ENCODE peak calls at places on chromosomes 16 and 17, in four cellular contexts. One of them, this sample, is unnamed.

GRCh38 chr16:4415538-4416199 is 727 bp downstream of the CORO7 start:
- DNase-seq in right atrium auricular region: no peak
- DNase-seq in AG04450: no peak
- DNase-seq in astrocyte of the spinal cord: no peak
- DNase-seq in this sample: no peak

GRCh38 chr16:35574454-35575431 is 2115.3 kb downstream of the TP53TG3F start:
- DNase-seq in AG04450: no peak
- DNase-seq in astrocyte of the spinal cord: no peak
- DNase-seq in right atrium auricular region: no peak
- DNase-seq in this sample: no peak

GRCh38 chr16:69073181-69073669 is 32.2 kb upstream of the HAS3 start:
- DNase-seq in right atrium auricular region: no peak
- DNase-seq in AG04450: no peak
- DNase-seq in astrocyte of the spinal cord: peak
- DNase-seq in this sample: no peak

GRCh38 chr17:9911089-9911488 is 6.0 kb upstream of the RCVRN start:
- DNase-seq in right atrium auricular region: no peak
- DNase-seq in AG04450: no peak
- DNase-seq in astrocyte of the spinal cord: no peak
- DNase-seq in this sample: no peak

GRCh38 chr16:12393208-12393607 is 410.5 kb downstream of the CPPED1 start:
- DNase-seq in right atrium auricular region: no peak
- DNase-seq in AG04450: no peak
- DNase-seq in astrocyte of the spinal cord: no peak
- DNase-seq in this sample: no peak

GRCh38 chr17:45019177-45019711 is 32.2 kb downstream of the DCAKD start:
- DNase-seq in AG04450: no peak
- DNase-seq in astrocyte of the spinal cord: no peak
- DNase-seq in right atrium auricular region: no peak
- DNase-seq in this sample: no peak

GRCh38 chr16:30747331-30747730 is 894 bp upstream of the PHKG2 start:
- DNase-seq in AG04450: no peak
- DNase-seq in astrocyte of the spinal cord: peak
- DNase-seq in right atrium auricular region: no peak
- DNase-seq in this sample: no peak

GRCh38 chr16:86626966-86627365 is 48.6 kb downstream of the FOXL1 start:
- DNase-seq in right atrium auricular region: no peak
- DNase-seq in astrocyte of the spinal cord: peak
- DNase-seq in AG04450: no peak
- DNase-seq in this sample: no peak

GRCh38 chr17:45731459-45731858 is 52.7 kb upstream of the CRHR1 start:
- DNase-seq in astrocyte of the spinal cord: no peak
- DNase-seq in right atrium auricular region: no peak
- DNase-seq in AG04450: no peak
- DNase-seq in this sample: no peak

GRCh38 chr16:12236491-12237030 is 260.0 kb downstream of the SNX29 start:
- DNase-seq in AG04450: no peak
- DNase-seq in astrocyte of the spinal cord: no peak
- DNase-seq in right atrium auricular region: no peak
- DNase-seq in this sample: no peak

GRCh38 chr16:76835319-76835718 is 355.7 kb upstream of the MON1B start:
- DNase-seq in AG04450: no peak
- DNase-seq in astrocyte of the spinal cord: no peak
- DNase-seq in right atrium auricular region: no peak
- DNase-seq in this sample: no peak

GRCh38 chr16:85536411-85537330 is 76.5 kb upstream of the GSE1 start:
- DNase-seq in AG04450: no peak
- DNase-seq in astrocyte of the spinal cord: no peak
- DNase-seq in right atrium auricular region: no peak
- DNase-seq in this sample: no peak

GRCh38 chr17:66040402-66040801 is 151.5 kb downstream of the CEP112 start:
- DNase-seq in right atrium auricular region: no peak
- DNase-seq in astrocyte of the spinal cord: no peak
- DNase-seq in AG04450: no peak
- DNase-seq in this sample: no peak

GRCh38 chr16:11114366-11115164 is 141.4 kb downstream of the SOCS1 start:
- DNase-seq in AG04450: no peak
- DNase-seq in astrocyte of the spinal cord: no peak
- DNase-seq in right atrium auricular region: no peak
- DNase-seq in this sample: no peak

GRCh38 chr16:27177031-27177774 is 26.1 kb upstream of the KDM8 start:
- DNase-seq in right atrium auricular region: no peak
- DNase-seq in AG04450: peak
- DNase-seq in astrocyte of the spinal cord: peak
- DNase-seq in this sample: no peak

GRCh38 chr16:68270353-68270752 is 6.0 kb downstream of the SLC7A6 start:
- DNase-seq in right atrium auricular region: no peak
- DNase-seq in AG04450: no peak
- DNase-seq in astrocyte of the spinal cord: no peak
- DNase-seq in this sample: no peak

GRCh38 chr17:2547176-2547575 is 35.5 kb upstream of the METTL16 start:
- DNase-seq in AG04450: no peak
- DNase-seq in right atrium auricular region: no peak
- DNase-seq in astrocyte of the spinal cord: no peak
- DNase-seq in this sample: no peak

GRCh38 chr17:81307636-81308035 is 12.5 kb upstream of the SLC38A10 start:
- DNase-seq in astrocyte of the spinal cord: no peak
- DNase-seq in right atrium auricular region: no peak
- DNase-seq in AG04450: no peak
- DNase-seq in this sample: no peak

GRCh38 chr16:30786115-30786935 is 680 bp downstream of the ZNF629 start:
- DNase-seq in right atrium auricular region: no peak
- DNase-seq in AG04450: no peak
- DNase-seq in astrocyte of the spinal cord: peak
- DNase-seq in this sample: no peak

GRCh38 chr17:77266891-77267341 is 126.1 kb downstream of the SEC14L1 start:
- DNase-seq in right atrium auricular region: no peak
- DNase-seq in AG04450: no peak
- DNase-seq in astrocyte of the spinal cord: no peak
- DNase-seq in this sample: no peak

GRCh38 chr16:65618931-65619330 is 497.1 kb upstream of the CDH11 start:
- DNase-seq in right atrium auricular region: no peak
- DNase-seq in AG04450: no peak
- DNase-seq in astrocyte of the spinal cord: no peak
- DNase-seq in this sample: no peak

GRCh38 chr16:2186505-2186904 is 9.9 kb downstream of the CASKIN1 start:
- DNase-seq in right atrium auricular region: no peak
- DNase-seq in AG04450: no peak
- DNase-seq in astrocyte of the spinal cord: no peak
- DNase-seq in this sample: no peak

GRCh38 chr17:37674511-37674910 is 31.3 kb upstream of the DDX52 start:
- DNase-seq in astrocyte of the spinal cord: no peak
- DNase-seq in right atrium auricular region: no peak
- DNase-seq in AG04450: no peak
- DNase-seq in this sample: no peak

GRCh38 chr17:4786111-4786491 is at the start of gene VMO1:
- DNase-seq in right atrium auricular region: no peak
- DNase-seq in astrocyte of the spinal cord: no peak
- DNase-seq in AG04450: no peak
- DNase-seq in this sample: no peak

GRCh38 chr17:37787055-37787720 is 42.3 kb upstream of the HNF1B start:
- DNase-seq in right atrium auricular region: no peak
- DNase-seq in AG04450: no peak
- DNase-seq in astrocyte of the spinal cord: peak
- DNase-seq in this sample: no peak

GRCh38 chr17:17868637-17869522 is 32.1 kb upstream of the SREBF1 start:
- DNase-seq in right atrium auricular region: no peak
- DNase-seq in astrocyte of the spinal cord: peak
- DNase-seq in AG04450: no peak
- DNase-seq in this sample: no peak

GRCh38 chr17:7807206-7807605 is 26.8 kb upstream of the KDM6B start:
- DNase-seq in AG04450: no peak
- DNase-seq in astrocyte of the spinal cord: no peak
- DNase-seq in right atrium auricular region: no peak
- DNase-seq in this sample: no peak

GRCh38 chr16:57190136-57190535 is 4.0 kb downstream of the RSPRY1 start:
- DNase-seq in astrocyte of the spinal cord: no peak
- DNase-seq in AG04450: no peak
- DNase-seq in right atrium auricular region: no peak
- DNase-seq in this sample: no peak

GRCh38 chr17:69609495-69610315 is 195.2 kb downstream of the MAP2K6 start:
- DNase-seq in right atrium auricular region: no peak
- DNase-seq in astrocyte of the spinal cord: peak
- DNase-seq in AG04450: no peak
- DNase-seq in this sample: no peak

GRCh38 chr17:74758846-74759163 is 10.4 kb downstream of the NHERF1 start:
- DNase-seq in astrocyte of the spinal cord: peak
- DNase-seq in right atrium auricular region: no peak
- DNase-seq in AG04450: no peak
- DNase-seq in this sample: no peak

DNA sequence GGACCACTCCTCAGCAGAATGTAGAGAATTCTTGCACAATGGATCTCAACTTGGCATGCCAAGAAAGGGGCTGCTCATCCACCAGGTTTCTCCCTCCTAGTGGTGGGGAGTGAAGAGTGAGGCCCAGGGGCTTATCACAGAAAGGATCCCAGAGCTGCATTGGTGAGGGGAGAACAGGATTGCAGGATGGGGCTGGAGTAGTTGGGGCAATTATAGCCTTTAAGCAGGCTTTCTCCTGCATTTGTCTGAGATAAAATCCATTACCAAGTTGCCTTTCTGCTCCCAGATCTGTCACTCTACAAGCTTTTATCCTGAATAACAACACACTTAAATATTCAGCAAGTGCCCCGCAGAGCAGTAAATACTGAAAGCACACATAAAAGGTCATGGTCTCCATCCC is 130.8 kb upstream of the CES5A start:
- DNase-seq in right atrium auricular region: no peak
- DNase-seq in astrocyte of the spinal cord: no peak
- DNase-seq in AG04450: no peak
- DNase-seq in this sample: no peak
- TF ChIP-seq CTCF in right atrium auricular region: no peak
- TF ChIP-seq CTCF in astrocyte of the spinal cord: no peak
- TF ChIP-seq CTCF in AG04450: no peak
- TF ChIP-seq CTCF in this sample: no peak

DNA sequence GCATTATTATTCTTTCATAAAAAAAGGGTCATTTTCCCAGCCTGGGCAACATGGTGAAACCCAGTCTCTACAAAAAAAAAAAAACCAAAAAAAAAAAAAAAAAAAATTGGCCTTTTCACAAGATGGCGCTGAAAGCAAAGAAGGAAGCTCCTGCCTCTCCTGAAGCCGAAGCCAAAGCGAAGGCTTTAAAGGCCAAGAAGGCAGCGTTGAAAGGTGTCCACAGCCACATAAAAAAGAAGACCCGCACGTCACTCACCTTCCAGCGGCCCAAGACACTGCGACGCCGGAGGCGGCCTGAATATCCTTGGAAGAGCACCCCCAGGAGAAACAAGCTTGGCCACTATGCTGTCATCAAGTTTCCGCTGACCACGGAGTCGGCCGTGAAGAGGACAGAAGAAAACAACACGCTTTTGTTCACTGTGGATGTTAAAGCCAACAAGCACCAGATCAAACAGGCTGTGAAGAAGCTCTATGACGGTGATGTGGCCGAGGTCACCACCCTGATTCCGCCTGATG is 4.9 kb upstream of the PGAP6 start:
- DNase-seq in astrocyte of the spinal cord: no peak
- DNase-seq in right atrium auricular region: no peak
- DNase-seq in AG04450: no peak
- DNase-seq in this sample: no peak
- TF ChIP-seq CTCF in astrocyte of the spinal cord: no peak
- TF ChIP-seq CTCF in right atrium auricular region: peak
- TF ChIP-seq CTCF in AG04450: no peak
- TF ChIP-seq CTCF in this sample: no peak

DNA sequence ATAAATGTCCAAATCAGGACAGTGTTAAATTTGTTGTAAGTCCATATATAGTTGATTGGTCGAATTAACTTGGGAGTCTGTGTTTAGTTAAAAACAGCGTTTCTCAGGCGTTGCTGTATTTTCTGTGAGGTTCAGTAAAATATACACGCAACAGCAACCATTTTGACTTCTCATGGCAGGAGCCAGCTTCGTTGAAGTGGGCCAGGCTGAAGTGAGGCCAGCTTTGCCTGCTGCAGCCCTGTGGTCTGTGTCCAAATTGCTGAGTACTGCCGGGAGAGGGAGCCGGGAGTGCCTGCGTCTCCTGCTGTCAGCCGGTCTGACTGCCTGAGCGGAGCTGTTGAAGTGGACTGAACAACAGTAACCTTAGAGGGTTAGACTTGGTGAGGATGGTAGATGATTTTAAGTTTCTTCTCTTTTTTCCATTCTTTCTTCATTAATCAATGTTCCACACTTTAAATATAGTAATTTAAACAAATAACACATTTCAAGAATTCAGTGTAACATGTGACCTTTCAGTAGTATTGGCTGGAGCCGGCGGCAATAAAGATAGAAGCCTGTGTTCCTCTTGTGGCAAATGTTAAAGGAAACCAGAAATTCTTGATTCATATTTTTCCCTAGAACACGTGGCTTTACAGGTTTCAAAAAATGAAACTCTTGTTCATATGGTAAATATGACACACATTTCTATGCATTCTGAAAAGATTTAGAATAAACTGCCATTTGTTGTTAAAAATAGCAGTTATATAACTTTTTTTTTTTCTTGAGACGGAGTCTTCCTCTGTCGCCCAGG is 37.0 kb upstream of the ZNF750 start:
- DNase-seq in astrocyte of the spinal cord: peak
- DNase-seq in AG04450: peak
- DNase-seq in right atrium auricular region: peak
- DNase-seq in this sample: no peak
- TF ChIP-seq CTCF in astrocyte of the spinal cord: peak
- TF ChIP-seq CTCF in AG04450: peak
- TF ChIP-seq CTCF in right atrium auricular region: peak
- TF ChIP-seq CTCF in this sample: peak

GRCh38 chr17:327971-328370 is 24.6 kb downstream of the RPH3AL start:
- DNase-seq in astrocyte of the spinal cord: no peak
- DNase-seq in right atrium auricular region: no peak
- DNase-seq in AG04450: no peak
- DNase-seq in this sample: no peak

GRCh38 chr17:327296-327695 is 25.3 kb downstream of the RPH3AL start:
- DNase-seq in astrocyte of the spinal cord: no peak
- DNase-seq in right atrium auricular region: no peak
- DNase-seq in AG04450: no peak
- DNase-seq in this sample: no peak

GRCh38 chr17:332023-332422 is 20.6 kb downstream of the RPH3AL start:
- DNase-seq in astrocyte of the spinal cord: no peak
- DNase-seq in AG04450: no peak
- DNase-seq in right atrium auricular region: no peak
- DNase-seq in this sample: no peak

GRCh38 chr17:330993-331701 is 21.5 kb downstream of the RPH3AL start:
- DNase-seq in astrocyte of the spinal cord: no peak
- DNase-seq in AG04450: no peak
- DNase-seq in right atrium auricular region: peak
- DNase-seq in this sample: no peak

DNA sequence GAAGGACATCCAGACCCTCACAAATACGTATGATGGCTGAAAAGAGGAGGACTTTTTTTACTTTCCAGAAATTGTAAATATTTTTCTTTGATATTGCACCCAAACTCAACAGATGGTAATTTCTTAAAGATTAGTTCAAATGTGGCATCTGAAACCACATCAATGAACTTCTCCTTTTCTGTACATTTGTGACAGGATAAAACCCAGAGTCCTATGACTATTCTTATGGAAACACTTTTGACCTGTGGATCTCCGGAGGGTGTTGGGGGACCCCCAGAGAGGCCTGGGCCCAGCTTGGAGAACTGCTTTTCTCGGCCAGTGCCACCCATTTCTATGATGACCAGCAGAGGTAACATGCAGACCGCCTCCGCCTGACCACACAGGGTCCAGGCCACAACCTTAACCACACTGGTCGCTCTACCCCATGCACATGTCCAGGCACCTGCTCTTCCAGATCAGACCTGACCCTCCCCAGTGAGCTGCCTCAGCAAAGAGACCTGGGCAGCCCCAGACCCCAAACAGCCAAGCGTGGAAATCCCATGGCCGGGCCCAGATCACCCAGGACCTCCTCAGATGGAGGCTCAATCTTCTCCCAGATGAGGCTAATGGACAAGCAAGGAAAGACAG is 22.7 kb downstream of the RPH3AL start:
- DNase-seq in AG04450: no peak
- DNase-seq in astrocyte of the spinal cord: no peak
- DNase-seq in right atrium auricular region: no peak
- DNase-seq in this sample: no peak
- TF ChIP-seq CTCF in AG04450: no peak
- TF ChIP-seq CTCF in astrocyte of the spinal cord: no peak
- TF ChIP-seq CTCF in right atrium auricular region: no peak
- TF ChIP-seq CTCF in this sample: no peak